ENCODE peak calls at places on chromosomes 13 and 19, in seven cellular contexts. S is GOT3; P is stimulated activated CD8-positive, alpha-beta memory T cell treated with anti-CD3 and anti-CD28 coated beads, Interleukin-7, amount 100 ng/mL, for 4 hours; U is endodermal cell; J is activated CD4-positive, alpha-beta T cell treated with anti-CD3 and anti-CD28 coated beads, Interleukin-2, amount 10 ng/mL, durations not matched to agents 7 days and 5 days; V is hypothalamus; T is NCI-H2171 treated with DMSO at 0.1 percent for 48 hours. O is an unnamed sample.

GRCh38 chr19:4504297-4504701 is 14.0 kb downstream of the PLIN4 start:
- DNase-seq in T (no peak), V (no peak), J (no peak), S (no peak), U (no peak), P (no peak), O (no peak)

GRCh38 chr19:30052122-30053075 is 110.4 kb downstream of the URI1 start:
- DNase-seq in U (no peak), S (no peak), V (no peak), J (no peak), P (no peak), T (no peak), O (no peak)

GRCh38 chr13:58994778-58995177 is 1169.0 kb downstream of the DIAPH3 start:
- DNase-seq in P (no peak), S (no peak), T (peak), J (no peak), V (no peak), U (no peak), O (no peak)

GRCh38 chr13:73715114-73715909 is 418.9 kb downstream of the KLF12 start:
- DNase-seq in V (no peak), P (peak), S (no peak), T (no peak), U (no peak), J (peak), O (no peak)

GRCh38 chr19:50359432-50359818 is 6.0 kb downstream of the NAPSA start:
- DNase-seq in J (no peak), T (no peak), P (no peak), V (no peak), S (no peak), U (no peak), O (no peak)

GRCh38 chr19:7395360-7395781 is 46.6 kb downstream of the ARHGEF18 start:
- DNase-seq in V (no peak), U (peak), J (no peak), P (no peak), S (no peak), T (no peak), O (no peak)

GRCh38 chr19:45413497-45413896 is 7.1 kb downstream of the POLR1G start:
- DNase-seq in V (no peak), U (no peak), T (no peak), P (no peak), J (no peak), S (no peak), O (no peak)

GRCh38 chr13:91381371-91381770 is 17.1 kb upstream of the GPC5 start:
- DNase-seq in J (no peak), P (no peak), S (no peak), T (peak), U (no peak), V (no peak), O (no peak)

GRCh38 chr13:48446454-48446853 is 33.5 kb upstream of the LPAR6 start:
- DNase-seq in S (no peak), P (no peak), J (no peak), U (no peak), T (no peak), V (no peak), O (no peak)

GRCh38 chr13:36261976-36262375 is 35.6 kb downstream of the CCDC169 start:
- DNase-seq in P (no peak), U (no peak), V (no peak), S (no peak), T (no peak), J (no peak), O (no peak)

GRCh38 chr13:113147206-113147605 is 11.2 kb upstream of the PROZ start:
- DNase-seq in S (no peak), U (peak), P (no peak), V (no peak), T (no peak), J (no peak), O (no peak)

GRCh38 chr13:98466634-98467236 is 110.2 kb downstream of the STK24 start:
- DNase-seq in T (no peak), J (no peak), V (no peak), U (peak), P (no peak), S (no peak), O (no peak)

GRCh38 chr19:5091576-5092215 is 122.8 kb downstream of the KDM4B start:
- DNase-seq in S (no peak), J (no peak), V (no peak), P (no peak), T (peak), U (no peak), O (no peak)

GRCh38 chr19:1355258-1355973 is 28.3 kb upstream of the NDUFS7 start:
- DNase-seq in T (no peak), S (no peak), J (peak), P (no peak), U (peak), V (peak), O (no peak)

GRCh38 chr13:96819375-96819774 is 174.9 kb downstream of the OXGR1 start:
- DNase-seq in S (no peak), T (no peak), P (no peak), J (no peak), V (no peak), U (no peak), O (no peak)

GRCh38 chr13:21075303-21076264 is 14.2 kb upstream of the LATS2 start:
- DNase-seq in S (no peak), V (no peak), T (no peak), J (peak), P (peak), U (peak), O (no peak)

GRCh38 chr19:48962029-48962848 is 2.9 kb upstream of the FTL start:
- DNase-seq in P (peak), T (no peak), V (peak), U (peak), S (no peak), J (peak), O (no peak)

GRCh38 chr19:48613852-48614435 is 932 bp downstream of the FAM83E start:
- DNase-seq in S (no peak), U (peak), T (no peak), J (no peak), V (no peak), P (no peak), O (no peak)

GRCh38 chr13:113087923-113088690 is 17.5 kb upstream of the F7 start:
- DNase-seq in T (no peak), U (peak), J (no peak), S (no peak), P (no peak), V (no peak), O (no peak)

GRCh38 chr13:95456837-95457236 is 95.7 kb upstream of the CLDN10 start:
- DNase-seq in J (no peak), V (no peak), T (no peak), S (no peak), P (no peak), U (no peak), O (no peak)